ENCODE peak calls at places on chromosomes 5 and 9, in nine cellular contexts. B is left lung; T is SK-N-SH; Y is HepG2; S is coronary artery; D is GM12878; F is GM23248; H is psoas muscle; V is CD8-positive, alpha-beta T cell. X is an unnamed sample.

GRCh38 chr9:89555016-89555415 is 49.8 kb upstream of the GADD45G start:
- DNase-seq in B (no peak), T (no peak), Y (no peak), S (no peak), D (no peak), F (no peak), H (no peak), V (no peak), X (no peak)

GRCh38 chr9:120923620-120924328 is 2.8 kb downstream of the TRAF1 start:
- DNase-seq in B (no peak), T (no peak), Y (no peak), S (no peak), D (no peak), F (no peak), H (no peak), V (no peak), X (no peak)

GRCh38 chr5:43039468-43040286 is 442 bp downstream of the ANXA2R start:
- DNase-seq in B (peak), T (peak), Y (peak), S (no peak), D (no peak), F (peak), H (peak), V (peak), X (peak)

GRCh38 chr9:38048319-38048969 is 20.6 kb downstream of the SHB start:
- DNase-seq in B (no peak), T (no peak), Y (no peak), S (no peak), D (no peak), F (peak), H (peak), V (no peak), X (peak)

GRCh38 chr5:10332301-10332700 is 21.2 kb upstream of the MARCHF6 start:
- DNase-seq in B (no peak), T (no peak), Y (no peak), S (no peak), D (no peak), F (no peak), H (no peak), V (no peak), X (no peak)

GRCh38 chr9:97518909-97519307 is 17.4 kb downstream of the TMOD1 start:
- DNase-seq in B (peak), T (no peak), Y (no peak), S (no peak), D (no peak), F (peak), H (peak), V (no peak), X (peak)

GRCh38 chr9:112531666-112532282 is 45.1 kb downstream of the KIAA1958 start:
- DNase-seq in B (no peak), T (no peak), Y (peak), S (no peak), D (no peak), F (peak), H (no peak), V (no peak), X (no peak)

GRCh38 chr9:106960238-106960637 is 97.3 kb downstream of the ZNF462 start:
- DNase-seq in B (no peak), T (no peak), Y (no peak), S (no peak), D (no peak), F (no peak), H (no peak), V (no peak), X (no peak)

GRCh38 chr9:98275159-98275558 is 19.7 kb upstream of the TBC1D2 start:
- DNase-seq in B (no peak), T (no peak), Y (no peak), S (no peak), D (no peak), F (no peak), H (no peak), V (no peak), X (no peak)

GRCh38 chr5:55927861-55928655 is 66.7 kb downstream of the IL6ST start:
- DNase-seq in B (no peak), T (no peak), Y (peak), S (peak), D (no peak), F (no peak), H (no peak), V (no peak), X (no peak)

DNA sequence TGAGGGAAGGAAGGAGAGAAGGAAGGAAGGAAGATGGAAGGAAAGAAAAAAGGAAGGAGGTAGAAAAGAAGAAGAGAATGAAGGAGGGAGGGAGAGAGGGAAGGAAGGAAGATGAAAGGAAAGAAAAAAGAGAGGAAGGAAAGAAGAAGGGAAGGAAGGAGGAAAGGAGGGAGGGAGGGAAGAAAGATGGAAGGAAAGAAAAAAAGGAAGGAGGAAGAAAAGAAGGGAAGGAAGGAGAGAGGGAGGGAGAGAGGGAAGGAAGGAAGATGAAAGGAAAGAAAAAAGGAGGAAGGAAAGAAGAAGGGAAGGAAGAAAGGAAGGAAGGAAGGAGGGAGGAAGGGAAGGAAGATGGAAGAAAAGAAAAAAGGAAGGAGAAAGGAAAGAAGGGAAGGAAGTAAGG is 184.4 kb upstream of the TRIM32 start:
- DNase-seq in B (no peak), T (no peak), Y (no peak), S (no peak), D (no peak), F (no peak), H (no peak), V (no peak), X (no peak)
- H3K4me3 ChIP-seq in B (no peak), T (no peak), Y (no peak), S (no peak), D (no peak), F (no peak), H (no peak), V (no peak), X (no peak)

GRCh38 chr5:543755-544674 is 19.8 kb upstream of the SLC9A3 start:
- DNase-seq in B (peak), T (no peak), Y (no peak), S (no peak), D (peak), F (no peak), H (peak), V (peak), X (no peak)
- H3K4me3 ChIP-seq in B (peak), T (no peak), Y (no peak), S (peak), D (no peak), F (no peak), H (no peak), V (peak), X (no peak)

DNA sequence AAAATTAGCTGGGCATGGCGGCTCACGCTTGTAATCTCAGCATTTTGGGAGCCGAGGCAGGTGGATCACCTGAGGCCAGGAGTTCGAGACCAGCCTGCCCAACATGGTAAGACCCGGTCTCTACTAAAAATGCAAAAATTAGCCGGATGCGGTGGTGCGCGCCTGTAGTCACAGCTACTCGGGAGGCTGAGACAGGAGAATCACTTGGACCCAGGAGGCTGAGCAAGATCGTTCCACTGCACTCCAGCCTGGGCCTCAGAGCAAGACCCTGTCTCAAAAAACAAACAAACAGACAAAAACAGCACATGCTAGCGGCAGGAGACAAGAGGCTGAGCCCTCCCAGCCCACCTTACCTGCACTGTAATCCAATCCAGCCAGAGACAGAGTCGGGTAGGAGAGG is 1.1 kb upstream of the DOLPP1 start:
- DNase-seq in B (no peak), T (no peak), Y (no peak), S (no peak), D (no peak), F (no peak), H (no peak), V (no peak), X (no peak)
- H3K4me3 ChIP-seq in B (peak), T (peak), Y (peak), S (peak), D (peak), F (peak), H (peak), V (peak), X (no peak)

GRCh38 chr9:6080154-6080716 is 64.8 kb upstream of the RANBP6 start:
- DNase-seq in B (peak), T (peak), Y (peak), S (peak), D (peak), F (peak), H (peak), V (peak), X (peak)
- H3K4me3 ChIP-seq in B (peak), T (peak), Y (peak), S (peak), D (no peak), F (peak), H (peak), V (peak), X (peak)

GRCh38 chr9:128091144-128091543 is 23.1 kb downstream of the SLC25A25 start:
- DNase-seq in B (peak), T (peak), Y (no peak), S (peak), D (no peak), F (peak), H (peak), V (no peak), X (peak)

GRCh38 chr9:128092199-128092977 is 24.4 kb downstream of the SLC25A25 start:
- DNase-seq in B (no peak), T (no peak), Y (no peak), S (peak), D (no peak), F (no peak), H (no peak), V (no peak), X (no peak)

GRCh38 chr9:128094166-128094949 is 26.3 kb downstream of the SLC25A25 start:
- DNase-seq in B (peak), T (peak), Y (no peak), S (peak), D (no peak), F (peak), H (peak), V (peak), X (peak)

GRCh38 chr9:128091571-128091970 is 23.5 kb downstream of the SLC25A25 start:
- DNase-seq in B (no peak), T (no peak), Y (no peak), S (peak), D (no peak), F (peak), H (no peak), V (no peak), X (no peak)

GRCh38 chr9:128093016-128093415 is 25.0 kb downstream of the SLC25A25 start:
- DNase-seq in B (no peak), T (no peak), Y (no peak), S (no peak), D (no peak), F (no peak), H (no peak), V (no peak), X (no peak)
- H3K4me3 ChIP-seq in B (no peak), T (peak), Y (no peak), S (no peak), D (no peak), F (no peak), H (no peak), V (peak), X (peak)

DNA sequence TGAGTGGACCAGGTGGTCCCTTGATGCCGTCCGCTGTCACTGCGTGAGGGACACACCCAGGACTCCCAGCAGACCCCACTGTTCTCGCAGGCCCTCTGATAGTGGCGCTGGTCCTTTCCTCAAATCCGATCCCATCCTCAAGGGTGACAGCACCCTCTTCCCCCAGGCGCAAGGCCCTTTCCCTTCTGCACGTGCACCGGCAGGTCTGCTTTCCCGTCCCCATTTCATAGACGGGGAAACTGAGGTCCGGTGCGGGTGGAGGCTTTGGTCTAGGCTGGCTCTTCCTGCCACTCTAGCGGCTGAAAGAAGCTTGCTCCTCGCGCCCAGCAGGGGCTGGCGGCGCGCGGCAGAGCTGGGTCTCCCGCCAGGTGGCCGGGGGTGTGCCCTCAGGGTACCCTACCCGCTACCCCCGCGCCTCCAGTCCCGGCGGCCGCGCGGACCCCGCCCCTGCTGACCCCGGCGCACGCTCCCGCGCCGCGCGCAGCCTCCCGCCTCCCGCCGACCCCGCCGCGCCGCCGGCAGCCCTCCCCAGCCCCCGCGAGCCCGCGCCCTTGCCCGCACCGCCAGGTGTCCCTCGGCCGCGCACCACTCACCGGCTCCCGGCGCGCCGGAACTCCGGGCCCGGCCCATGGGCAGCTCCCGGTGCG is 453 bp downstream of the RASGEF1C start:
- DNase-seq in B (no peak), T (peak), Y (no peak), S (no peak), D (no peak), F (peak), H (no peak), V (no peak), X (no peak)
- H3K4me3 ChIP-seq in B (peak), T (peak), Y (peak), S (peak), D (no peak), F (peak), H (peak), V (no peak), X (peak)

DNA sequence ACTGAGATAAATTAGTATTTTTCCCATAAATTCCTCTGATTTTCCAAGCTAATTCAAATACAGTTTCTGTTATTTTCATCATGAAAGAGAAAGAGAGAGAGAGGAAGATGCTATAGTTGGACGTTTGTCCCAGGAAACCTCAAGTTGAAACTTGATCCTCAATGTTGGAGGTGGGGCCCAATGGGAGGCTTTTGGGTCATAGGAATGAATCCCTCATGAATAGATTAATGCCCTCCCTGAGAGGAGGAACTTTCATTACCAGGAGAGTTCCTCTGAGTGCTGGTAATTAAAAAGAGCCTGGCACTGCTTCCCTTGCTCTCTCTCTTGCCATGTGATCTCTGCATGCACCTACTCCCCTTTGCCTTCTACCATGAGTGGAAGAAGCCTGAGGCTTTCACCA is 189.9 kb upstream of the SMC2 start:
- DNase-seq in B (no peak), T (no peak), Y (no peak), S (no peak), D (no peak), F (no peak), H (no peak), V (no peak), X (no peak)
- H3K4me3 ChIP-seq in B (no peak), T (no peak), Y (no peak), S (no peak), D (no peak), F (no peak), H (no peak), V (no peak), X (no peak)

GRCh38 chr5:150945947-150946346 is 41.2 kb upstream of the ZNF300 start:
- DNase-seq in B (no peak), T (peak), Y (no peak), S (no peak), D (no peak), F (no peak), H (no peak), V (no peak), X (peak)
- H3K4me3 ChIP-seq in B (peak), T (peak), Y (no peak), S (peak), D (no peak), F (peak), H (peak), V (no peak), X (peak)

GRCh38 chr5:81297531-81297930 is 3.9 kb upstream of the ZCCHC9 start:
- DNase-seq in B (no peak), T (no peak), Y (no peak), S (no peak), D (no peak), F (no peak), H (no peak), V (no peak), X (no peak)
- H3K4me3 ChIP-seq in B (no peak), T (no peak), Y (no peak), S (no peak), D (no peak), F (no peak), H (no peak), V (no peak), X (no peak)

DNA sequence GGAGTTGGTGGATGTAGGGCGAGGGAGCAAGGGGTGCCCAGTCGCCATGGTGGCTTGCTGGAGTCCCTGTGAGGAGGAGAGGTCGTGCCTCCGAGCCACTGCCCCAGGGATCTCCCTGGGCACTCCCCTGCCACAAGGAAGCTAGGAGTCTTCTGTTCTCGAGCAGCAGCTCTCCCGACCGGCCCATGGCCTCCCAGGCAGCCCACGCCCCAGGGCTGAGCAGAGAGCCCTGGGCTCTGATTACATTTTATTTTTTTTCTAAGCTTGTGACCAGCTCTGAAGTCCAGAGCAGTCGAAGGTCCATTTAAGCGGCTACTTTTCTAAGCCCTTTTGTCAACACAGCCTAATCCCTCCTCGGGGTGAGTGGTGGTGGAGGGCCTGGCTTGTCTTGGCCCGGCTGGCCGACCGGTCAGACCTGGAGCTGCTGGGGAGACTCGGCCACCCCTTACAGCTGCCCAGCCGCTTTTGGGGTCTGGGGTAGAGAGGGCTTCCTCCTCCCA is 2.1 kb downstream of the RXRA start:
- DNase-seq in B (no peak), T (no peak), Y (peak), S (no peak), D (no peak), F (peak), H (peak), V (no peak), X (peak)
- H3K4me3 ChIP-seq in B (peak), T (no peak), Y (peak), S (peak), D (no peak), F (peak), H (peak), V (no peak), X (peak)

X was measured in fibroblast of the aortic adventitia.